ENCODE peak calls at places on chromosomes 13 and 19, in five cellular contexts. S, P, K, Z and L are unnamed samples.

GRCh38 chr13:114013336-114013735 is 39.5 kb upstream of the C13orf46 start:
- DNase-seq in Z (no peak), P (no peak), K (no peak), S (no peak), L (no peak)

GRCh38 chr19:956747-957451 is 27.2 kb upstream of the WDR18 start:
- DNase-seq in K (no peak), Z (peak; percentile 19), S (no peak), P (peak; percentile 36), L (no peak)

GRCh38 chr19:47427241-47428176 is 8.2 kb upstream of the MEIS3 start:
- DNase-seq in P (peak; percentile 45), S (peak; percentile 93), K (peak; percentile 57), Z (no peak), L (peak; percentile 84)

GRCh38 chr19:8526345-8527062 is 12.5 kb upstream of the ZNF414 start:
- DNase-seq in P (peak; percentile 88), S (peak; percentile 67), Z (peak; percentile 53), K (no peak), L (peak; percentile 90)

GRCh38 chr13:23707674-23708073 is 137.5 kb downstream of the TNFRSF19 start:
- DNase-seq in S (no peak), K (no peak), P (peak; percentile 49), Z (no peak), L (no peak)

GRCh38 chr19:23571175-23571574 is 115.8 kb downstream of the ZNF675 start:
- DNase-seq in P (no peak), Z (no peak), S (no peak), K (no peak), L (no peak)

GRCh38 chr19:31334849-31335624 is 14.2 kb downstream of the TSHZ3 start:
- DNase-seq in K (no peak), P (peak; percentile 60), Z (no peak), S (no peak), L (no peak)

GRCh38 chr19:14000691-14001365 is 5.3 kb downstream of the RFX1 start:
- DNase-seq in S (no peak), K (no peak), P (no peak), Z (no peak), L (no peak)

GRCh38 chr13:19601749-19602725 is 31.4 kb upstream of the MPHOSPH8 start:
- DNase-seq in P (peak; percentile 27), K (peak; percentile 32), Z (no peak), S (peak; percentile 38), L (peak; percentile 66)

GRCh38 chr13:54357284-54357933 is 1328.8 kb downstream of the OLFM4 start:
- DNase-seq in K (no peak), S (no peak), Z (no peak), P (no peak), L (no peak)

GRCh38 chr19:40907968-40908735 is 26.1 kb upstream of the CYP2A7 start:
- DNase-seq in Z (no peak), S (no peak), P (no peak), K (peak; percentile 29), L (no peak)

GRCh38 chr13:109734002-109734785 is 52.2 kb downstream of the IRS2 start:
- DNase-seq in Z (no peak), P (no peak), S (no peak), K (no peak), L (no peak)

GRCh38 chr13:48110930-48111721 is 16.2 kb upstream of the MED4 start:
- DNase-seq in P (no peak), K (no peak), S (no peak), Z (peak; percentile 21), L (no peak)

GRCh38 chr13:35139591-35139990 is 197.5 kb downstream of the NBEA start:
- DNase-seq in P (peak; percentile 31), K (no peak), S (no peak), Z (no peak), L (no peak)

GRCh38 chr19:3178973-3179738 is 587 bp downstream of the S1PR4 start:
- DNase-seq in K (no peak), P (no peak), Z (no peak), S (no peak), L (no peak)

GRCh38 chr13:41660426-41660825 is 203.1 kb downstream of the RGCC start:
- DNase-seq in S (no peak), Z (no peak), K (no peak), P (no peak), L (no peak)

GRCh38 chr19:55383789-55384575 is at the start of gene TMEM238:
- DNase-seq in S (peak; percentile 72), P (peak; percentile 70), Z (peak; percentile 30), K (peak; percentile 50), L (peak; percentile 62)

GRCh38 chr19:11849264-11849615 is 714 bp downstream of the ZNF439 start:
- DNase-seq in Z (no peak), S (no peak), K (no peak), P (no peak), L (no peak)

GRCh38 chr13:42814868-42815267 is 33.5 kb downstream of the FAM216B start:
- DNase-seq in S (peak; percentile 3), Z (no peak), P (peak; percentile 94), K (no peak), L (no peak)

GRCh38 chr19:51568456-51568855 is 2.6 kb upstream of the ZNF175 start:
- DNase-seq in S (no peak), Z (no peak), P (no peak), K (no peak), L (no peak)

GRCh38 chr13:48562296-48563066 is 29.6 kb upstream of the RCBTB2 start:
- DNase-seq in P (no peak), S (no peak), Z (no peak), K (peak; percentile 25), L (no peak)

GRCh38 chr13:29621841-29622240 is 26.4 kb upstream of the SLC7A1 start:
- DNase-seq in K (no peak), S (no peak), P (peak; percentile 33), Z (no peak), L (no peak)

GRCh38 chr19:40147693-40148347 is 43.4 kb upstream of the MAP3K10 start:
- DNase-seq in P (peak; percentile 77), S (no peak), Z (no peak), K (no peak), L (no peak)

GRCh38 chr13:35979378-35979911 is 151.7 kb downstream of the DCLK1 start:
- DNase-seq in S (no peak), P (peak; percentile 83), K (no peak), Z (peak; percentile 77), L (no peak)

GRCh38 chr13:59568306-59568705 is 595.4 kb downstream of the DIAPH3 start:
- DNase-seq in Z (no peak), P (no peak), K (no peak), S (no peak), L (no peak)

GRCh38 chr13:76816394-76816793 is 69.8 kb downstream of the KCTD12 start:
- DNase-seq in S (no peak), P (no peak), Z (no peak), K (no peak), L (no peak)

GRCh38 chr19:4122480-4122879 is 1.4 kb downstream of the MAP2K2 start:
- DNase-seq in Z (no peak), P (no peak), K (no peak), S (no peak), L (no peak)

GRCh38 chr19:5557691-5558090 is 10.1 kb downstream of the TINCR start:
- DNase-seq in P (no peak), Z (no peak), S (no peak), K (no peak), L (no peak)

GRCh38 chr13:21014139-21014665 is 47.2 kb downstream of the LATS2 start:
- DNase-seq in Z (no peak), S (no peak), K (no peak), P (no peak), L (no peak)

GRCh38 chr13:112024577-112024976 is 42.4 kb upstream of the SOX1 start:
- DNase-seq in P (no peak), Z (no peak), S (no peak), K (no peak), L (no peak)

GRCh38 chr13:112032186-112032835 is 34.6 kb upstream of the SOX1 start:
- DNase-seq in S (no peak), K (no peak), Z (no peak), P (peak; percentile 1), L (no peak)

GRCh38 chr13:112028481-112028880 is 38.5 kb upstream of the SOX1 start:
- DNase-seq in Z (no peak), K (no peak), P (no peak), S (no peak), L (no peak)

GRCh38 chr13:112029143-112029542 is 37.8 kb upstream of the SOX1 start:
- DNase-seq in S (no peak), Z (no peak), P (no peak), K (no peak), L (no peak)

DNA sequence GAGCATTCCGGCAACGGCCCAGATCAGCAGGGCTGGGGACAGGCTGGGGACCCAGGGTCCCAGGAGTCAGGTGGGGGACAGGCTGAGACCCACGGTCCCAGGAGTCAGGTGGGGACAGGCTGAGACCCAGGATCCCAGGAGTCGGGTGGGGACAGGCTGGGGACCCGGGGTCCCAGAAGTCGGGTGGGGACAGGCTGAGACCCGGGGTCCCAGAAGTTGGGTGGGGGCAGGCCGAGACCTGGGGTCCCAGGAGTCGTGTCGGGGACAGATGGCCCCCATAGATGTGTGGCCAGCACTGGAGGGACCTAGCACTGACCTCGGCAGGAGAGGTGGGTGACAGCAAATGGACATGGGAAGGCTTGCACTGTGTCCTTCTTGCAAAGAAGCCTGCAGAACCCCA is 39.7 kb upstream of the SOX1 start:
- DNase-seq in K (no peak), S (no peak), P (no peak), Z (no peak), L (no peak)
- TF ChIP-seq CTCF in K (no peak), S (no peak), P (no peak), Z (no peak), L (no peak)

GRCh38 chr19:6862673-6863078 is 24.7 kb upstream of the ADGRE1 start:
- DNase-seq in P (peak; percentile 69), K (peak; percentile 90), Z (peak; percentile 21), S (peak; percentile 73), L (peak; percentile 70)
- TF ChIP-seq CTCF in P (peak; percentile 88), K (peak; percentile 80), Z (peak; percentile 91), S (peak; percentile 71), L (peak; percentile 83)

GRCh38 chr19:12924621-12925310 is 5.7 kb upstream of the SYCE2 start:
- DNase-seq in Z (no peak), S (no peak), K (no peak), P (no peak), L (no peak)

GRCh38 chr19:12935071-12935470 is 1.6 kb upstream of the FARSA start:
- DNase-seq in Z (no peak), K (no peak), P (no peak), S (no peak), L (no peak)

GRCh38 chr19:12933287-12934072 is at the start of gene FARSA:
- DNase-seq in P (peak; percentile 87), Z (peak; percentile 59), K (peak; percentile 79), S (peak; percentile 87), L (peak; percentile 77)

GRCh38 chr19:12932392-12933286 is 872 bp downstream of the FARSA start:
- DNase-seq in S (no peak), K (no peak), P (no peak), Z (no peak), L (no peak)

GRCh38 chr19:12930002-12930645 is 3.4 kb downstream of the FARSA start:
- DNase-seq in Z (no peak), K (no peak), S (no peak), P (no peak), L (no peak)
- TF ChIP-seq CTCF in Z (no peak), K (no peak), S (no peak), P (no peak), L (no peak)

DNA sequence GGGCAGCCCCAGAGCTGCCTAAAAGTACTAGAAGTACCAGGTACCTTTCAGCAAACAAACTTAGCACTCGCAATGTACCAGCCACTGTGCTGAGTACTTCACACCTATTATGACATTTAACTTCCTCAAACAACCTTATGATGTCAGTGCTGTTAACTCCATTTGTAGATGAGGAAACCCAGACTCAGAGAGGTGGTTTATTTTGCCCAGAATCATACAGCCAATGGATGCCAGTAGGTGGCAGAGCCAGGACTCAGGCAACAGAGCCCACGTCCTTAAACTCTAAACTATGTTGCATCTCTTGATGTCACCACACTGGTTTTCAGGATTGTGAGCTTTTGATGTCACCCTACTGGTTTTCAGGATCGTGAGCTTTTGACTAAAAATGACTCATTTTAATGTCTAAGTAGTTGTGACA is 78.9 kb downstream of the FLT1 start:
- DNase-seq in K (no peak), P (no peak), S (no peak), Z (no peak), L (no peak)
- TF ChIP-seq CTCF in K (no peak), P (no peak), S (no peak), Z (no peak), L (no peak)